ENCODE peak calls at places on chromosomes 6 and 20, in four cellular contexts. M, H, Z and Q are unnamed samples.

GRCh38 chr6:44072959-44073611 is 54.2 kb downstream of the MRPL14 start:
- DNase-seq in H (peak; percentile 80), Z (no peak), M (no peak), Q (no peak)

GRCh38 chr6:170130771-170131241 is 160.1 kb downstream of the DLL1 start:
- DNase-seq in M (no peak), H (peak; percentile 9), Z (no peak), Q (no peak)

GRCh38 chr6:25612666-25613065 is 39.3 kb upstream of the SCGN start:
- DNase-seq in Z (no peak), H (no peak), M (no peak), Q (no peak)

GRCh38 chr20:38669688-38670087 is 54.6 kb upstream of the SLC32A1 start:
- DNase-seq in Z (no peak), M (no peak), H (no peak), Q (no peak)

GRCh38 chr6:44333273-44333919 is 9.1 kb upstream of the SPATS1 start:
- DNase-seq in H (no peak), Z (no peak), M (no peak), Q (no peak)

GRCh38 chr6:31203345-31203979 is 33.0 kb upstream of the POU5F1 start:
- DNase-seq in M (no peak), Z (peak; percentile 36), H (peak; percentile 53), Q (peak; percentile 51)

GRCh38 chr6:85920782-85921181 is 278.1 kb upstream of the SYNCRIP start:
- DNase-seq in H (peak; percentile 80), Z (no peak), M (no peak), Q (no peak)

GRCh38 chr20:46325788-46326472 is 17.6 kb upstream of the CDH22 start:
- DNase-seq in H (no peak), Z (no peak), M (no peak), Q (no peak)

GRCh38 chr20:44137210-44137781 is 49.7 kb downstream of the JPH2 start:
- DNase-seq in M (no peak), Z (no peak), H (no peak), Q (no peak)

GRCh38 chr20:43838703-43839060 is 76.0 kb upstream of the TOX2 start:
- DNase-seq in Z (no peak), H (no peak), M (no peak), Q (no peak)

GRCh38 chr6:139872635-139873034 is 498.2 kb upstream of the CITED2 start:
- DNase-seq in M (no peak), Z (no peak), H (no peak), Q (no peak)

GRCh38 chr20:23636182-23636907 is 1.4 kb downstream of the CST3 start:
- DNase-seq in Z (no peak), H (no peak), M (no peak), Q (no peak)

GRCh38 chr6:15444881-15445280 is 199.0 kb downstream of the JARID2 start:
- DNase-seq in Z (no peak), M (no peak), H (peak; percentile 34), Q (no peak)

GRCh38 chr6:1372690-1373089 is 16.7 kb upstream of the FOXF2 start:
- DNase-seq in M (no peak), Z (no peak), H (no peak), Q (no peak)

GRCh38 chr20:3431109-3431508 is 23.6 kb upstream of the DNAAF9 start:
- DNase-seq in H (no peak), Z (no peak), M (no peak), Q (no peak)

GRCh38 chr6:162856885-162857284 is 129.1 kb downstream of the PACRG start:
- DNase-seq in M (peak; percentile 69), H (peak; percentile 61), Z (peak; percentile 85), Q (peak; percentile 75)

GRCh38 chr20:61812771-61813485 is 252.8 kb downstream of the TAF4 start:
- DNase-seq in Z (no peak), H (no peak), M (no peak), Q (no peak)

GRCh38 chr6:241331-241865 is 50.9 kb upstream of the DUSP22 start:
- DNase-seq in H (no peak), Z (no peak), M (no peak), Q (no peak)

GRCh38 chr20:62900692-62901584 is 25.4 kb downstream of the DIDO1 start:
- DNase-seq in M (no peak), H (peak; percentile 60), Z (no peak), Q (no peak)

GRCh38 chr6:140252099-140252498 is 877.7 kb upstream of the CITED2 start:
- DNase-seq in Z (peak; percentile 22), H (no peak), M (no peak), Q (no peak)